ENCODE peak calls at places on chromosomes 12 and 14, in eight cellular contexts. R, W, Z, N, C, M, L and V are unnamed samples.

GRCh38 chr12:74816398-74817175 is 279.0 kb downstream of the ATXN7L3B start:
- DNase-seq in R (no peak), W (no peak), Z (no peak), N (no peak), C (no peak), M (no peak), L (no peak), V (no peak)

GRCh38 chr14:88974991-88975835 is 150.8 kb downstream of the TTC8 start:
- DNase-seq in R (no peak), W (no peak), Z (no peak), N (no peak), C (no peak), M (no peak), L (no peak), V (no peak)

GRCh38 chr12:59999291-59999690 is 403.5 kb downstream of the SLC16A7 start:
- DNase-seq in R (no peak), W (no peak), Z (no peak), N (no peak), C (no peak), M (no peak), L (no peak), V (no peak)

GRCh38 chr14:77458249-77458950 is 507 bp downstream of the AHSA1 start:
- DNase-seq in R (peak; percentile 10), W (peak; percentile 9), Z (no peak), N (no peak), C (peak; percentile 25), M (peak; percentile 4), L (no peak), V (no peak)

GRCh38 chr12:111298583-111299436 is 70.1 kb downstream of the PHETA1 start:
- DNase-seq in R (peak; percentile 33), W (peak; percentile 42), Z (no peak), N (no peak), C (peak; percentile 35), M (peak; percentile 51), L (peak; percentile 76), V (peak; percentile 81)

GRCh38 chr14:87869619-87870583 is 123.1 kb downstream of the GALC start:
- DNase-seq in R (no peak), W (no peak), Z (no peak), N (no peak), C (peak; percentile 74), M (no peak), L (no peak), V (peak; percentile 5)

GRCh38 chr12:15700595-15700994 is 88.6 kb downstream of the EPS8 start:
- DNase-seq in R (no peak), W (no peak), Z (peak; percentile 69), N (no peak), C (peak; percentile 89), M (no peak), L (no peak), V (peak; percentile 15)

GRCh38 chr12:110565919-110566871 is 16.9 kb downstream of the PPTC7 start:
- DNase-seq in R (no peak), W (no peak), Z (no peak), N (no peak), C (no peak), M (no peak), L (no peak), V (no peak)

GRCh38 chr12:77104281-77104680 is 38.9 kb upstream of the E2F7 start:
- DNase-seq in R (no peak), W (no peak), Z (no peak), N (no peak), C (no peak), M (no peak), L (no peak), V (no peak)

GRCh38 chr12:84636801-84637285 is 275.8 kb downstream of the SLC6A15 start:
- DNase-seq in R (no peak), W (no peak), Z (no peak), N (no peak), C (peak; percentile 8), M (no peak), L (no peak), V (no peak)